ENCODE peak calls at places on chromosome 4, in six cellular contexts. K is T-helper 9 cell; B is BE2C; W is NCI-H460; H is caudate nucleus; Q is activated CD4-positive, alpha-beta T cell treated with anti-CD3 and anti-CD28 coated beads for 48 hours. V is an unnamed sample.

GRCh38 chr4:1240721-1241465 is 8.0 kb downstream of the CTBP1 start:
- DNase-seq in K (no peak), B (peak), W (no peak), H (no peak), Q (no peak), V (no peak)

GRCh38 chr4:144591401-144591800 is 54.6 kb upstream of the HHIP start:
- DNase-seq in K (no peak), B (no peak), W (no peak), H (no peak), Q (no peak), V (no peak)

GRCh38 chr4:68905598-68906237 is 45.9 kb downstream of the UGT2A3 start:
- DNase-seq in K (no peak), B (no peak), W (no peak), H (no peak), Q (no peak), V (peak)

GRCh38 chr4:17613761-17614415 is 553 bp upstream of the MED28 start:
- DNase-seq in K (no peak), B (peak), W (no peak), H (peak), Q (no peak), V (peak)

GRCh38 chr4:184282251-184282713 is 64.6 kb upstream of the ENPP6 start:
- DNase-seq in K (no peak), B (no peak), W (no peak), H (no peak), Q (peak), V (no peak)

GRCh38 chr4:180449395-180449956 is 1793.7 kb upstream of the TENM3 start:
- DNase-seq in K (no peak), B (peak), W (peak), H (no peak), Q (peak), V (peak)

GRCh38 chr4:147787204-147787603 is 55.3 kb downstream of the ARHGAP10 start:
- DNase-seq in K (no peak), B (no peak), W (no peak), H (no peak), Q (no peak), V (no peak)

GRCh38 chr4:152535236-152535902 is 523 bp downstream of the FBXW7 start:
- DNase-seq in K (peak), B (no peak), W (no peak), H (no peak), Q (peak), V (no peak)

GRCh38 chr4:170529760-170530440 is 440.1 kb upstream of the AADAT start:
- DNase-seq in K (no peak), B (no peak), W (no peak), H (no peak), Q (no peak), V (no peak)